ENCODE peak calls at places on chromosomes 16 and 17, in seven cellular contexts. N is SHP77 treated with DMSO at 0.1 percent for 48 hours; B is amniotic stem cell; A is activated CD4-positive, alpha-beta T cell treated with anti-CD3 and anti-CD28 coated beads for 4 hours; P is NCI-H1092 treated with DMSO at 0.1 percent for 48 hours; O is colonic mucosa; Q is activated CD8-positive, alpha-beta T cell treated with anti-CD3 and anti-CD28 coated beads for 36 hours. M is an unnamed sample.

GRCh38 chr16:54245788-54246453 is 40.7 kb downstream of the IRX3 start:
- DNase-seq in P (no peak), B (no peak), Q (no peak), O (no peak), A (no peak), N (no peak), M (no peak)

GRCh38 chr17:63838586-63839184 is 3.8 kb downstream of the SMARCD2 start:
- DNase-seq in N (no peak), A (no peak), Q (no peak), B (no peak), P (no peak), O (peak; percentile 72), M (peak; percentile 87)

GRCh38 chr17:72271603-72272002 is 150.8 kb downstream of the SOX9 start:
- DNase-seq in O (no peak), N (no peak), P (no peak), Q (no peak), A (no peak), B (no peak), M (no peak)

GRCh38 chr16:69448470-69449193 is 24.2 kb downstream of the CYB5B start:
- DNase-seq in A (no peak), Q (no peak), N (no peak), O (no peak), P (peak; percentile 72), B (no peak), M (peak; percentile 76)

GRCh38 chr16:17342031-17342430 is 128.7 kb downstream of the XYLT1 start:
- DNase-seq in N (no peak), A (no peak), P (no peak), Q (no peak), B (no peak), O (no peak), M (no peak)

GRCh38 chr17:21524211-21524591 is 148.0 kb downstream of the KCNJ12 start:
- DNase-seq in N (peak; percentile 68), Q (no peak), A (no peak), P (no peak), B (no peak), O (no peak), M (no peak)

GRCh38 chr16:73048292-73049050 is 543 bp upstream of the ZFHX3 start:
- DNase-seq in B (no peak), N (peak; percentile 26), Q (no peak), O (no peak), P (peak; percentile 51), A (no peak), M (peak; percentile 64)

GRCh38 chr16:85384831-85385462 is 228.2 kb upstream of the GSE1 start:
- DNase-seq in Q (no peak), P (no peak), B (no peak), A (no peak), N (peak; percentile 74), O (peak; percentile 83), M (no peak)

GRCh38 chr17:56099649-56100048 is 53.6 kb upstream of the ANKFN1 start:
- DNase-seq in Q (no peak), B (no peak), N (no peak), A (no peak), O (no peak), P (no peak), M (peak; percentile 74)

GRCh38 chr17:78400581-78401240 is 22.3 kb downstream of the PGS1 start:
- DNase-seq in A (no peak), O (no peak), B (no peak), P (no peak), N (no peak), Q (no peak), M (no peak)

GRCh38 chr16:16172991-16173390 is 50.3 kb downstream of the ABCC6 start:
- DNase-seq in N (no peak), Q (no peak), P (no peak), O (no peak), B (no peak), A (no peak), M (no peak)

GRCh38 chr17:76404976-76405563 is 20.7 kb downstream of the SPHK1 start:
- DNase-seq in N (no peak), A (no peak), Q (no peak), O (no peak), B (no peak), P (no peak), M (no peak)

GRCh38 chr16:67311607-67312449 is 14.7 kb downstream of the KCTD19 start:
- DNase-seq in N (no peak), A (peak; percentile 76), Q (peak; percentile 97), P (no peak), O (peak; percentile 43), B (peak; percentile 98), M (peak; percentile 99)

GRCh38 chr17:66637491-66637890 is 197.4 kb upstream of the CACNG5 start:
- DNase-seq in N (no peak), P (no peak), A (no peak), B (no peak), Q (no peak), O (no peak), M (no peak)

GRCh38 chr17:77382356-77382911 is 241.7 kb downstream of the SEC14L1 start:
- DNase-seq in O (no peak), A (no peak), B (no peak), N (no peak), P (no peak), Q (peak; percentile 86), M (no peak)

GRCh38 chr16:50611332-50611934 is 63.2 kb downstream of the NKD1 start:
- DNase-seq in B (no peak), O (no peak), N (no peak), A (no peak), Q (no peak), P (no peak), M (peak; percentile 30)

GRCh38 chr16:13254998-13255614 is 353.7 kb downstream of the SHISA9 start:
- DNase-seq in A (no peak), B (no peak), O (no peak), N (no peak), P (no peak), Q (no peak), M (no peak)

GRCh38 chr17:50853015-50853615 is 13.0 kb downstream of the TOB1 start:
- DNase-seq in N (no peak), O (no peak), P (no peak), Q (no peak), A (no peak), B (no peak), M (no peak)

GRCh38 chr16:27853651-27854050 is 209.9 kb downstream of the GSG1L start:
- DNase-seq in B (no peak), O (no peak), P (no peak), N (no peak), Q (no peak), A (no peak), M (no peak)

GRCh38 chr17:17017343-17018014 is 24.8 kb upstream of the MPRIP start:
- DNase-seq in N (no peak), Q (no peak), B (no peak), P (no peak), O (no peak), A (no peak), M (no peak)

GRCh38 chr16:23436992-23437391 is 16.0 kb downstream of the COG7 start:
- DNase-seq in P (no peak), A (no peak), N (no peak), Q (no peak), B (no peak), O (no peak), M (no peak)

GRCh38 chr16:47316686-47317085 is 144.2 kb downstream of the ITFG1 start:
- DNase-seq in B (no peak), O (no peak), N (no peak), P (no peak), A (no peak), Q (no peak), M (no peak)

GRCh38 chr16:48350716-48351115 is 34.5 kb downstream of the SIAH1 start:
- DNase-seq in B (no peak), Q (peak; percentile 41), A (no peak), P (no peak), N (no peak), O (no peak), M (peak; percentile 13)

GRCh38 chr17:17796787-17797061 is 40.1 kb downstream of the SREBF1 start:
- DNase-seq in B (no peak), O (no peak), P (no peak), N (no peak), Q (no peak), A (no peak), M (no peak)

GRCh38 chr16:58497468-58497867 is 2.5 kb upstream of the NDRG4 start:
- DNase-seq in B (no peak), Q (no peak), P (no peak), N (no peak), A (no peak), O (no peak), M (no peak)

GRCh38 chr16:66357523-66357928 is 9.0 kb upstream of the CDH5 start:
- DNase-seq in Q (peak; percentile 37), P (peak; percentile 61), O (peak; percentile 57), N (peak; percentile 56), B (peak; percentile 63), A (no peak), M (peak; percentile 87)

GRCh38 chr16:67104061-67104460 is 5.7 kb upstream of the PHAF1 start:
- DNase-seq in N (no peak), A (no peak), Q (peak; percentile 12), B (no peak), P (peak; percentile 4), O (no peak), M (peak; percentile 59)

GRCh38 chr17:35028531-35029262 is 34.8 kb downstream of the RFFL start:
- DNase-seq in Q (no peak), B (no peak), A (no peak), P (no peak), O (no peak), N (no peak), M (peak; percentile 37)

GRCh38 chr17:8857919-8858318 is 9.6 kb downstream of the PIK3R6 start:
- DNase-seq in N (no peak), A (no peak), O (no peak), B (no peak), Q (peak; percentile 89), P (no peak), M (peak; percentile 87)

GRCh38 chr17:1810450-1811103 is 19.1 kb downstream of the SMYD4 start:
- DNase-seq in B (no peak), N (no peak), A (no peak), O (no peak), Q (no peak), P (no peak), M (no peak)

GRCh38 chr16:66996324-66996982 is 8.1 kb downstream of the CES4A start:
- DNase-seq in N (no peak), P (no peak), B (no peak), A (no peak), Q (no peak), O (no peak), M (peak; percentile 90)

GRCh38 chr17:71423871-71424546 is 696.8 kb upstream of the SOX9 start:
- DNase-seq in O (no peak), B (no peak), A (no peak), P (peak; percentile 96), N (no peak), Q (no peak), M (peak; percentile 18)

GRCh38 chr16:56824335-56824734 is 40.7 kb upstream of the SLC12A3 start:
- DNase-seq in B (no peak), P (peak; percentile 25), A (no peak), Q (no peak), N (no peak), O (peak; percentile 40), M (peak; percentile 51)

M was measured in GM23248.